ENCODE peak calls at places on chromosomes 2 and 18, in seven cellular contexts. One of them, this sample, is unnamed.

GRCh38 chr2:242075163-242075562 is 205.6 kb downstream of the RTP5 start:
- DNase-seq in fibroblast of mammary gland: peak
- DNase-seq in effector memory CD4-positive, alpha-beta T cell: no peak
- DNase-seq in adrenal gland: no peak
- DNase-seq in fibroblast of lung: peak
- DNase-seq in CD8-positive, alpha-beta memory T cell: no peak
- DNase-seq in iPS DF 6.9: no peak
- DNase-seq in this sample: peak

GRCh38 chr2:10356459-10356851 is 53.8 kb downstream of the HPCAL1 start:
- DNase-seq in fibroblast of mammary gland: no peak
- DNase-seq in effector memory CD4-positive, alpha-beta T cell: no peak
- DNase-seq in CD8-positive, alpha-beta memory T cell: no peak
- DNase-seq in iPS DF 6.9: no peak
- DNase-seq in fibroblast of lung: no peak
- DNase-seq in adrenal gland: no peak
- DNase-seq in this sample: no peak

GRCh38 chr2:235618039-235618438 is 124.2 kb downstream of the AGAP1 start:
- DNase-seq in adrenal gland: no peak
- DNase-seq in fibroblast of lung: peak
- DNase-seq in CD8-positive, alpha-beta memory T cell: no peak
- DNase-seq in effector memory CD4-positive, alpha-beta T cell: no peak
- DNase-seq in iPS DF 6.9: no peak
- DNase-seq in fibroblast of mammary gland: peak
- DNase-seq in this sample: peak

GRCh38 chr2:55923091-55923977 is at the start of gene EFEMP1:
- DNase-seq in adrenal gland: peak
- DNase-seq in fibroblast of lung: peak
- DNase-seq in effector memory CD4-positive, alpha-beta T cell: no peak
- DNase-seq in fibroblast of mammary gland: peak
- DNase-seq in iPS DF 6.9: no peak
- DNase-seq in CD8-positive, alpha-beta memory T cell: no peak
- DNase-seq in this sample: no peak

GRCh38 chr2:51158236-51158635 is 126.3 kb upstream of the NRXN1 start:
- DNase-seq in iPS DF 6.9: no peak
- DNase-seq in effector memory CD4-positive, alpha-beta T cell: no peak
- DNase-seq in adrenal gland: no peak
- DNase-seq in fibroblast of mammary gland: no peak
- DNase-seq in CD8-positive, alpha-beta memory T cell: no peak
- DNase-seq in fibroblast of lung: no peak
- DNase-seq in this sample: no peak

GRCh38 chr2:168234407-168235085 is 12.8 kb downstream of the STK39 start:
- DNase-seq in fibroblast of lung: no peak
- DNase-seq in effector memory CD4-positive, alpha-beta T cell: no peak
- DNase-seq in adrenal gland: no peak
- DNase-seq in fibroblast of mammary gland: no peak
- DNase-seq in CD8-positive, alpha-beta memory T cell: no peak
- DNase-seq in iPS DF 6.9: no peak
- DNase-seq in this sample: no peak

GRCh38 chr2:43522177-43522576 is 73.7 kb downstream of the THADA start:
- DNase-seq in fibroblast of mammary gland: no peak
- DNase-seq in CD8-positive, alpha-beta memory T cell: no peak
- DNase-seq in adrenal gland: no peak
- DNase-seq in effector memory CD4-positive, alpha-beta T cell: no peak
- DNase-seq in fibroblast of lung: no peak
- DNase-seq in iPS DF 6.9: no peak
- DNase-seq in this sample: no peak

GRCh38 chr2:9163306-9164111 is 43.1 kb upstream of the ASAP2 start:
- DNase-seq in effector memory CD4-positive, alpha-beta T cell: no peak
- DNase-seq in adrenal gland: no peak
- DNase-seq in iPS DF 6.9: no peak
- DNase-seq in fibroblast of lung: peak
- DNase-seq in CD8-positive, alpha-beta memory T cell: no peak
- DNase-seq in fibroblast of mammary gland: peak
- DNase-seq in this sample: no peak

GRCh38 chr2:122545821-122546220 is 790.4 kb downstream of the TSN start:
- DNase-seq in CD8-positive, alpha-beta memory T cell: no peak
- DNase-seq in fibroblast of mammary gland: no peak
- DNase-seq in fibroblast of lung: no peak
- DNase-seq in adrenal gland: no peak
- DNase-seq in effector memory CD4-positive, alpha-beta T cell: no peak
- DNase-seq in iPS DF 6.9: no peak
- DNase-seq in this sample: no peak

GRCh38 chr2:28447943-28448737 is 47.7 kb upstream of the PLB1 start:
- DNase-seq in fibroblast of mammary gland: peak
- DNase-seq in effector memory CD4-positive, alpha-beta T cell: no peak
- DNase-seq in adrenal gland: peak
- DNase-seq in CD8-positive, alpha-beta memory T cell: no peak
- DNase-seq in fibroblast of lung: peak
- DNase-seq in iPS DF 6.9: no peak
- DNase-seq in this sample: peak

DNA sequence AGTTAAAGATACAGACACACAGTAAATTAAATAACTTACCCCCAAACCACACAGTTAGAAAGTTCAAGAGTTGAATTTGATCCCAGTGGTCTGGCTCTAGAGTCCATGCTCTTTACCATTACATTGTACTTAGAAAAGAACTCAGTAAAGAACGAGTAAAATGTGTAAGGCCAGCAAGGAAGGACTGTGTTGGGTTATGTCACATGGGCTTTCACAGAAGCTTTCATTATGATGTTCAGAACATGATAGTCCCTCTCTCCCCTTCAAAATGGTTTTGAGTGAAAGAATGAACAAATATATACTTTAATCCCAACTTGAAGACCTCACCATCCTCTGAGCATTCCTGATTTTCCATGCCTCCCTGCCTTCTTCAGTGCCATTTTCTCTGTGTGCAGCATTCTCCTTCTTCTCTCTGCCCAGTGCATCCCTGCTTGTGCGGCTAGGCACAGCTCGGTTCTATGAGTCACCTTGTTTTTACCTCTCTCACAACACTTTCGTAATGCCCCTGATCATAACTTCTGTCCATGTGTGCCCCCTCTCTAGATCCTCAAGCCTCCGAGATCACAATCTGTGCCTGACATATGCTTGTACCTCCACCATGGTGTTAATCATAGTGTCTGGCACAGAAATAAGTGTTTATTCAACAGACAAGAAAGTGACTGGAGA is 22.0 kb downstream of the RASGRP3 start:
- DNase-seq in effector memory CD4-positive, alpha-beta T cell: no peak
- DNase-seq in fibroblast of mammary gland: no peak
- DNase-seq in adrenal gland: no peak
- DNase-seq in CD8-positive, alpha-beta memory T cell: no peak
- DNase-seq in fibroblast of lung: no peak
- DNase-seq in iPS DF 6.9: no peak
- DNase-seq in this sample: no peak
- H3K4me3 ChIP-seq in effector memory CD4-positive, alpha-beta T cell: no peak
- H3K4me3 ChIP-seq in fibroblast of mammary gland: no peak
- H3K4me3 ChIP-seq in adrenal gland: no peak
- H3K4me3 ChIP-seq in CD8-positive, alpha-beta memory T cell: no peak
- H3K4me3 ChIP-seq in fibroblast of lung: no peak
- H3K4me3 ChIP-seq in iPS DF 6.9: no peak
- H3K4me3 ChIP-seq in this sample: no peak

GRCh38 chr2:106183093-106183837 is 10.8 kb downstream of the UXS1 start:
- DNase-seq in fibroblast of lung: peak
- DNase-seq in CD8-positive, alpha-beta memory T cell: no peak
- DNase-seq in iPS DF 6.9: no peak
- DNase-seq in fibroblast of mammary gland: no peak
- DNase-seq in adrenal gland: no peak
- DNase-seq in effector memory CD4-positive, alpha-beta T cell: no peak
- DNase-seq in this sample: no peak
- H3K4me3 ChIP-seq in fibroblast of lung: no peak
- H3K4me3 ChIP-seq in CD8-positive, alpha-beta memory T cell: no peak
- H3K4me3 ChIP-seq in iPS DF 6.9: no peak
- H3K4me3 ChIP-seq in fibroblast of mammary gland: no peak
- H3K4me3 ChIP-seq in adrenal gland: no peak
- H3K4me3 ChIP-seq in effector memory CD4-positive, alpha-beta T cell: no peak
- H3K4me3 ChIP-seq in this sample: no peak

GRCh38 chr18:75249672-75250470 is 39.3 kb downstream of the TSHZ1 start:
- DNase-seq in fibroblast of lung: no peak
- DNase-seq in effector memory CD4-positive, alpha-beta T cell: no peak
- DNase-seq in iPS DF 6.9: no peak
- DNase-seq in fibroblast of mammary gland: no peak
- DNase-seq in CD8-positive, alpha-beta memory T cell: no peak
- DNase-seq in adrenal gland: no peak
- DNase-seq in this sample: no peak

GRCh38 chr18:75247041-75247551 is 36.5 kb downstream of the TSHZ1 start:
- DNase-seq in adrenal gland: no peak
- DNase-seq in fibroblast of mammary gland: peak
- DNase-seq in effector memory CD4-positive, alpha-beta T cell: no peak
- DNase-seq in iPS DF 6.9: no peak
- DNase-seq in fibroblast of lung: peak
- DNase-seq in CD8-positive, alpha-beta memory T cell: no peak
- DNase-seq in this sample: peak

GRCh38 chr18:75247601-75248421 is 37.2 kb downstream of the TSHZ1 start:
- DNase-seq in fibroblast of lung: peak
- DNase-seq in CD8-positive, alpha-beta memory T cell: peak
- DNase-seq in fibroblast of mammary gland: peak
- DNase-seq in effector memory CD4-positive, alpha-beta T cell: no peak
- DNase-seq in adrenal gland: no peak
- DNase-seq in iPS DF 6.9: no peak
- DNase-seq in this sample: no peak

GRCh38 chr18:75249192-75249551 is 38.6 kb downstream of the TSHZ1 start:
- DNase-seq in fibroblast of lung: no peak
- DNase-seq in iPS DF 6.9: no peak
- DNase-seq in fibroblast of mammary gland: no peak
- DNase-seq in adrenal gland: no peak
- DNase-seq in CD8-positive, alpha-beta memory T cell: no peak
- DNase-seq in effector memory CD4-positive, alpha-beta T cell: no peak
- DNase-seq in this sample: no peak

GRCh38 chr18:75248426-75249191 is 38.0 kb downstream of the TSHZ1 start:
- DNase-seq in CD8-positive, alpha-beta memory T cell: no peak
- DNase-seq in effector memory CD4-positive, alpha-beta T cell: no peak
- DNase-seq in fibroblast of mammary gland: no peak
- DNase-seq in adrenal gland: no peak
- DNase-seq in iPS DF 6.9: no peak
- DNase-seq in fibroblast of lung: no peak
- DNase-seq in this sample: no peak
- H3K4me3 ChIP-seq in CD8-positive, alpha-beta memory T cell: peak
- H3K4me3 ChIP-seq in effector memory CD4-positive, alpha-beta T cell: peak
- H3K4me3 ChIP-seq in fibroblast of mammary gland: peak
- H3K4me3 ChIP-seq in adrenal gland: no peak
- H3K4me3 ChIP-seq in iPS DF 6.9: no peak
- H3K4me3 ChIP-seq in fibroblast of lung: no peak
- H3K4me3 ChIP-seq in this sample: peak

GRCh38 chr2:16507655-16508054 is 158.0 kb downstream of the CYRIA start:
- DNase-seq in CD8-positive, alpha-beta memory T cell: no peak
- DNase-seq in iPS DF 6.9: no peak
- DNase-seq in fibroblast of lung: no peak
- DNase-seq in adrenal gland: no peak
- DNase-seq in fibroblast of mammary gland: no peak
- DNase-seq in effector memory CD4-positive, alpha-beta T cell: no peak
- DNase-seq in this sample: no peak
- H3K4me3 ChIP-seq in CD8-positive, alpha-beta memory T cell: no peak
- H3K4me3 ChIP-seq in iPS DF 6.9: peak
- H3K4me3 ChIP-seq in fibroblast of lung: no peak
- H3K4me3 ChIP-seq in adrenal gland: no peak
- H3K4me3 ChIP-seq in fibroblast of mammary gland: no peak
- H3K4me3 ChIP-seq in effector memory CD4-positive, alpha-beta T cell: no peak
- H3K4me3 ChIP-seq in this sample: no peak

GRCh38 chr2:31235504-31235902 is 1.6 kb downstream of the EHD3 start:
- DNase-seq in effector memory CD4-positive, alpha-beta T cell: no peak
- DNase-seq in CD8-positive, alpha-beta memory T cell: no peak
- DNase-seq in adrenal gland: peak
- DNase-seq in fibroblast of lung: peak
- DNase-seq in iPS DF 6.9: no peak
- DNase-seq in fibroblast of mammary gland: peak
- DNase-seq in this sample: peak

GRCh38 chr2:31236433-31237205 is 2.7 kb downstream of the EHD3 start:
- DNase-seq in iPS DF 6.9: no peak
- DNase-seq in fibroblast of lung: no peak
- DNase-seq in CD8-positive, alpha-beta memory T cell: no peak
- DNase-seq in adrenal gland: no peak
- DNase-seq in effector memory CD4-positive, alpha-beta T cell: no peak
- DNase-seq in fibroblast of mammary gland: no peak
- DNase-seq in this sample: no peak

GRCh38 chr2:31238906-31239841 is 5.2 kb downstream of the EHD3 start:
- DNase-seq in CD8-positive, alpha-beta memory T cell: no peak
- DNase-seq in iPS DF 6.9: no peak
- DNase-seq in effector memory CD4-positive, alpha-beta T cell: no peak
- DNase-seq in adrenal gland: peak
- DNase-seq in fibroblast of lung: no peak
- DNase-seq in fibroblast of mammary gland: no peak
- DNase-seq in this sample: no peak

GRCh38 chr2:31238126-31238905 is 4.4 kb downstream of the EHD3 start:
- DNase-seq in iPS DF 6.9: no peak
- DNase-seq in effector memory CD4-positive, alpha-beta T cell: no peak
- DNase-seq in fibroblast of lung: peak
- DNase-seq in fibroblast of mammary gland: no peak
- DNase-seq in CD8-positive, alpha-beta memory T cell: no peak
- DNase-seq in adrenal gland: no peak
- DNase-seq in this sample: no peak

GRCh38 chr2:31237348-31238017 is 3.5 kb downstream of the EHD3 start:
- DNase-seq in fibroblast of mammary gland: no peak
- DNase-seq in fibroblast of lung: no peak
- DNase-seq in adrenal gland: no peak
- DNase-seq in effector memory CD4-positive, alpha-beta T cell: no peak
- DNase-seq in iPS DF 6.9: no peak
- DNase-seq in CD8-positive, alpha-beta memory T cell: no peak
- DNase-seq in this sample: no peak
- H3K4me3 ChIP-seq in fibroblast of mammary gland: no peak
- H3K4me3 ChIP-seq in fibroblast of lung: no peak
- H3K4me3 ChIP-seq in adrenal gland: no peak
- H3K4me3 ChIP-seq in effector memory CD4-positive, alpha-beta T cell: no peak
- H3K4me3 ChIP-seq in iPS DF 6.9: no peak
- H3K4me3 ChIP-seq in CD8-positive, alpha-beta memory T cell: no peak
- H3K4me3 ChIP-seq in this sample: no peak

DNA sequence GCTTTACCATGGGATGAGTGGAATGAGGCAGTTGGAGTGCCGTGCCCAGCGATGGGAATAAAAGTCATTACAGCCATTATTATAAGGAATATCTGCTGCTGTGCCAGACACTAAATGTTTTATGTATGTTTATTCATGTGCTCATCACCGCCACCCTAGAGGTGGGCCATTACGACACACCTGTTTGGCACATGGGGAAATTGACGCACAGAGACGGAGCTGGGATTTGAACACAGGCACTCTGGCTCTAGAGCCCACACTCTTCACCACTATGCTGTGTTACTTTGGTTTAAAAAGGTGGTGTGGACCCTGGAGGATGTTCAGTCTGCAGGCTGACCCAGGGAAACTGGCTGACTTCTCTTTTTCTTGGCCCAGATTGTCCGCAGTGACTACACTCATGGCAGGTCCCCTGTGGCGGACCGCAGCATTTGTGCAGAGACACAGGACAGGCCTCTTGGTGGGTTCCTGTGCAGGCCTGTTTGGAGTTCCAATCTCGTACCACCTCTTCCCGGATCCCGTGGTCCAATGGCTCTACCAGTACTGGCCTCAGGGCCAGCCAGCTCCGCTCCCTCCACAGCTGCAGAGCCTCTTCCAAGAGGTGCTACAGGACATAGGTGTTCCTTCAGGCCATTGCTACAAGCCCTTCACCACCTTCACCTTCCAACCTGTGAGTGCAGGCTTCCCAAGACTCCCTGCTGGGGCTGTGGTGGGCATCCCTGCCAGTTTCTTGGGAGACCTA is 1.6 kb downstream of the TMEM177 start:
- DNase-seq in iPS DF 6.9: no peak
- DNase-seq in fibroblast of lung: no peak
- DNase-seq in effector memory CD4-positive, alpha-beta T cell: no peak
- DNase-seq in fibroblast of mammary gland: no peak
- DNase-seq in CD8-positive, alpha-beta memory T cell: no peak
- DNase-seq in adrenal gland: no peak
- DNase-seq in this sample: no peak
- H3K4me3 ChIP-seq in iPS DF 6.9: no peak
- H3K4me3 ChIP-seq in fibroblast of lung: no peak
- H3K4me3 ChIP-seq in effector memory CD4-positive, alpha-beta T cell: no peak
- H3K4me3 ChIP-seq in fibroblast of mammary gland: no peak
- H3K4me3 ChIP-seq in CD8-positive, alpha-beta memory T cell: no peak
- H3K4me3 ChIP-seq in adrenal gland: no peak
- H3K4me3 ChIP-seq in this sample: no peak

This sample was measured in skeletal muscle cell.